ENCODE peak calls at places on chromosomes 4 and X, in four cellular contexts. G, D, X and S are unnamed samples.

GRCh38 chrX:69618803-69619202 is 2.9 kb downstream of the EDA start:
- DNase-seq in G (no peak), D (no peak), X (no peak), S (no peak)

GRCh38 chrX:40392599-40392998 is 188.2 kb upstream of the ATP6AP2 start:
- DNase-seq in G (no peak), D (no peak), X (no peak), S (no peak)

GRCh38 chr4:137129471-137130244 is 402.6 kb downstream of the PCDH18 start:
- DNase-seq in G (no peak), D (peak; percentile 18), X (no peak), S (no peak)

GRCh38 chrX:140053841-140054240 is 88.5 kb upstream of the CXorf66 start:
- DNase-seq in G (no peak), D (no peak), X (no peak), S (no peak)

GRCh38 chr4:177667687-177668086 is 225.4 kb upstream of the AGA start:
- DNase-seq in G (no peak), D (no peak), X (no peak), S (no peak)

GRCh38 chr4:57679969-57680368 is 569.8 kb upstream of the IGFBP7 start:
- DNase-seq in G (no peak), D (no peak), X (no peak), S (no peak)

GRCh38 chr4:22625301-22625700 is 67.4 kb upstream of the GBA3 start:
- DNase-seq in G (no peak), D (no peak), X (peak; percentile 37), S (no peak)

GRCh38 chr4:119286377-119287002 is 35.4 kb downstream of the FABP2 start:
- DNase-seq in G (peak; percentile 49), D (peak; percentile 42), X (no peak), S (peak; percentile 3)

GRCh38 chr4:16194199-16194598 is 32.1 kb downstream of the TAPT1 start:
- DNase-seq in G (no peak), D (no peak), X (no peak), S (no peak)

GRCh38 chr4:88672987-88673386 is 24.6 kb downstream of the NAP1L5 start:
- DNase-seq in G (no peak), D (no peak), X (peak; percentile 44), S (peak; percentile 26)

GRCh38 chrX:129193357-129193756 is 329.9 kb downstream of the SMARCA1 start:
- DNase-seq in G (peak; percentile 59), D (no peak), X (no peak), S (no peak)

GRCh38 chr4:131257241-131257640 is 1891.9 kb upstream of the PCDH10 start:
- DNase-seq in G (no peak), D (no peak), X (no peak), S (no peak)

GRCh38 chrX:129737921-129738320 is 858 bp upstream of the XPNPEP2 start:
- DNase-seq in G (peak; percentile 65), D (no peak), X (no peak), S (no peak)

GRCh38 chr4:83328486-83328885 is 6.2 kb downstream of the HPSE start:
- DNase-seq in G (no peak), D (no peak), X (peak; percentile 68), S (no peak)

GRCh38 chr4:151407018-151407417 is 2.0 kb upstream of the FHIP1A start:
- DNase-seq in G (no peak), D (no peak), X (no peak), S (no peak)

GRCh38 chrX:43716696-43717095 is 60.6 kb downstream of the MAOA start:
- DNase-seq in G (no peak), D (no peak), X (no peak), S (no peak)

GRCh38 chrX:24443943-24444342 is 21.1 kb upstream of the PDK3 start:
- DNase-seq in G (no peak), D (no peak), X (no peak), S (no peak)

GRCh38 chr4:123613586-123614344 is 217.2 kb downstream of the SPRY1 start:
- DNase-seq in G (no peak), D (no peak), X (no peak), S (no peak)

GRCh38 chr4:54499308-54500074 is 158.3 kb upstream of the KIT start:
- DNase-seq in G (no peak), D (no peak), X (no peak), S (no peak)

GRCh38 chr4:76385974-76386373 is 35.0 kb downstream of the CCDC158 start:
- DNase-seq in G (no peak), D (no peak), X (no peak), S (no peak)

GRCh38 chr4:129852434-129852833 is 756.5 kb downstream of the C4orf33 start:
- DNase-seq in G (no peak), D (no peak), X (no peak), S (no peak)
- H3K27ac ChIP-seq in G (no peak overlapping the region), D (no peak overlapping the region), X (no peak overlapping the region), S (no peak overlapping the region)

DNA sequence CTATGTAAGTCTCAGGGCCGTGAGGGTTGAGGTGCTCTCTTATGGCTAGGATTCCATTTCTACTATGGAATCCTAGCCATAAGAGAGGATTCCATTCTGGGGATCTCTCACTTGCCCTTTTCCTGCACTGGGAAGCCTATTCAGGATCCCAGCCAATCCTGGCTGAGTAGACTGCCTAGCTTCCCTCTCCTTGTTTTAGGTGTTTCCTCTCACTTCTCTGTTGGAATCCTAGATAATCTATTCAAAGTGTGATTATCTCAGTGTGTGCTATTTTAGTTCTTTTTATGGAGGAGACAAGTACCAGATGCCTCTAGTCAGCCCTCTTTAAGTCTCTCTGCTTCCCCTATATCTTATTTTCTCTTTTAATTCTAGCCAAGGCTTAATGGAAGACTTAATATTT is 34.4 kb upstream of the DDIT4L start:
- DNase-seq in G (no peak), D (no peak), X (no peak), S (no peak)
- H3K9me3 ChIP-seq in G (no peaks in the 10 kb centered on the region), D (peaks cover 8% of the 10 kb centered on the region), X (peaks cover 13% of the 10 kb centered on the region), S (peaks cover 13% of the 10 kb centered on the region)

DNA sequence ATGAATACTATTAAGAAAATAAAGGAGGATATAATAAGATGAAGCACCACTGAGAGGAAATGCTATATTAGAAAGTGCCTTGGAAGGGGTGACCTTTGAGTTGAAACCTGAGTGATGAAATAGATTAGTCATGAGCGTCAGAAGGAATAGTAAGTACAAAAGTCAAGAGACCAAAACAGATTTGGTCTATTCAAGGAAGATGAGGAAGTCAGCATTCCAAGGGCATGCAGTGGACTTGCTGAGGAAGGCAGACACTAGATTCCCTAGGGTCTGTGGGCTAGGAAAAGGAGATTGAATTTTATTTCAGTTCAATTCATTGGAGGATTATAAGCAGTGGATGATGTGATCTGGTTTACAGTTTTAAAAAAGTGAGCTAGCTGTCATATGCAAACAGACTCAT is 73.0 kb upstream of the WDFY3 start:
- DNase-seq in G (no peak), D (no peak), X (no peak), S (no peak)
- H3K27ac ChIP-seq in G (no peak overlapping the region), D (no peak overlapping the region), X (no peak overlapping the region), S (no peak overlapping the region)

GRCh38 chr4:19958849-19959248 is 292.9 kb upstream of the SLIT2 start:
- DNase-seq in G (no peak), D (no peak), X (no peak), S (no peak)
- H3K9me3 ChIP-seq in G (no peaks in the 10 kb centered on the region), D (no peaks in the 10 kb centered on the region), X (no peaks in the 10 kb centered on the region), S (no peaks in the 10 kb centered on the region)